ENCODE peak calls at places on chromosome 10, in five cellular contexts. One of them, this sample, is unnamed.

GRCh38 chr10:72009430-72010081 is 45.4 kb downstream of the CHST3 start:
- DNase-seq in NB4: no peak
- DNase-seq in left ventricle myocardium inferior: peak
- DNase-seq in AG04449: peak
- DNase-seq in fibroblast of pulmonary artery: peak
- DNase-seq in this sample: peak

GRCh38 chr10:54368984-54369383 is 432.0 kb downstream of the PCDH15 start:
- DNase-seq in left ventricle myocardium inferior: no peak
- DNase-seq in NB4: no peak
- DNase-seq in AG04449: no peak
- DNase-seq in fibroblast of pulmonary artery: no peak
- DNase-seq in this sample: no peak

GRCh38 chr10:132861116-132861691 is 75.3 kb upstream of the NKX6-2 start:
- DNase-seq in left ventricle myocardium inferior: peak
- DNase-seq in fibroblast of pulmonary artery: no peak
- DNase-seq in NB4: no peak
- DNase-seq in AG04449: no peak
- DNase-seq in this sample: no peak

GRCh38 chr10:22554481-22555182 is 159.7 kb downstream of the PIP4K2A start:
- DNase-seq in NB4: no peak
- DNase-seq in left ventricle myocardium inferior: peak
- DNase-seq in fibroblast of pulmonary artery: peak
- DNase-seq in AG04449: peak
- DNase-seq in this sample: peak

GRCh38 chr10:98748298-98748697 is 301.6 kb upstream of the HPS1 start:
- DNase-seq in left ventricle myocardium inferior: no peak
- DNase-seq in NB4: peak
- DNase-seq in AG04449: no peak
- DNase-seq in fibroblast of pulmonary artery: peak
- DNase-seq in this sample: peak

GRCh38 chr10:87058171-87058570 is 36.5 kb downstream of the GLUD1 start:
- DNase-seq in left ventricle myocardium inferior: no peak
- DNase-seq in AG04449: no peak
- DNase-seq in fibroblast of pulmonary artery: no peak
- DNase-seq in NB4: no peak
- DNase-seq in this sample: no peak

GRCh38 chr10:29955308-29955935 is 104.0 kb downstream of the JCAD start:
- DNase-seq in fibroblast of pulmonary artery: peak
- DNase-seq in left ventricle myocardium inferior: no peak
- DNase-seq in NB4: no peak
- DNase-seq in AG04449: peak
- DNase-seq in this sample: no peak

GRCh38 chr10:122526892-122527291 is 33.7 kb upstream of the DMBT1 start:
- DNase-seq in left ventricle myocardium inferior: no peak
- DNase-seq in AG04449: no peak
- DNase-seq in NB4: no peak
- DNase-seq in fibroblast of pulmonary artery: no peak
- DNase-seq in this sample: no peak

GRCh38 chr10:96692427-96692826 is 27.9 kb downstream of the PIK3AP1 start:
- DNase-seq in AG04449: no peak
- DNase-seq in left ventricle myocardium inferior: no peak
- DNase-seq in fibroblast of pulmonary artery: no peak
- DNase-seq in NB4: no peak
- DNase-seq in this sample: no peak

GRCh38 chr10:130215076-130215917 is 79.1 kb downstream of the GLRX3 start:
- DNase-seq in NB4: no peak
- DNase-seq in left ventricle myocardium inferior: no peak
- DNase-seq in fibroblast of pulmonary artery: no peak
- DNase-seq in AG04449: no peak
- DNase-seq in this sample: no peak

GRCh38 chr10:4226941-4227540 is 442.0 kb upstream of the KLF6 start:
- DNase-seq in left ventricle myocardium inferior: no peak
- DNase-seq in AG04449: no peak
- DNase-seq in fibroblast of pulmonary artery: no peak
- DNase-seq in NB4: no peak
- DNase-seq in this sample: no peak

GRCh38 chr10:132374612-132375011 is 22.4 kb upstream of the PWWP2B start:
- DNase-seq in NB4: peak
- DNase-seq in AG04449: no peak
- DNase-seq in fibroblast of pulmonary artery: no peak
- DNase-seq in left ventricle myocardium inferior: no peak
- DNase-seq in this sample: no peak

GRCh38 chr10:72315611-72316385 is 38.9 kb downstream of the DNAJB12 start:
- DNase-seq in fibroblast of pulmonary artery: peak
- DNase-seq in NB4: peak
- DNase-seq in left ventricle myocardium inferior: no peak
- DNase-seq in AG04449: no peak
- DNase-seq in this sample: no peak

GRCh38 chr10:89118091-89118490 is 89.0 kb downstream of the CH25H start:
- DNase-seq in left ventricle myocardium inferior: no peak
- DNase-seq in NB4: no peak
- DNase-seq in fibroblast of pulmonary artery: peak
- DNase-seq in AG04449: peak
- DNase-seq in this sample: peak

GRCh38 chr10:120823251-120823650 is 27.9 kb upstream of the WDR11 start:
- DNase-seq in AG04449: peak
- DNase-seq in NB4: no peak
- DNase-seq in left ventricle myocardium inferior: no peak
- DNase-seq in fibroblast of pulmonary artery: no peak
- DNase-seq in this sample: no peak

GRCh38 chr10:14602807-14603538 is 171.7 kb downstream of the FAM107B start:
- DNase-seq in fibroblast of pulmonary artery: no peak
- DNase-seq in AG04449: no peak
- DNase-seq in NB4: no peak
- DNase-seq in left ventricle myocardium inferior: no peak
- DNase-seq in this sample: no peak

GRCh38 chr10:1400129-1400865 is 337.0 kb downstream of the ADARB2 start:
- DNase-seq in NB4: no peak
- DNase-seq in fibroblast of pulmonary artery: no peak
- DNase-seq in AG04449: no peak
- DNase-seq in left ventricle myocardium inferior: no peak
- DNase-seq in this sample: no peak

GRCh38 chr10:56823849-56824248 is 462.8 kb upstream of the ZWINT start:
- DNase-seq in left ventricle myocardium inferior: no peak
- DNase-seq in AG04449: no peak
- DNase-seq in NB4: peak
- DNase-seq in fibroblast of pulmonary artery: no peak
- DNase-seq in this sample: no peak

GRCh38 chr10:47311193-47311899 is 10.9 kb upstream of the GDF2 start:
- DNase-seq in fibroblast of pulmonary artery: peak
- DNase-seq in AG04449: no peak
- DNase-seq in left ventricle myocardium inferior: no peak
- DNase-seq in NB4: peak
- DNase-seq in this sample: no peak

GRCh38 chr10:124588736-124589451 is 127.3 kb downstream of the LHPP start:
- DNase-seq in NB4: peak
- DNase-seq in left ventricle myocardium inferior: peak
- DNase-seq in fibroblast of pulmonary artery: peak
- DNase-seq in AG04449: no peak
- DNase-seq in this sample: peak

GRCh38 chr10:6418167-6418566 is 161.9 kb downstream of the PRKCQ start:
- DNase-seq in left ventricle myocardium inferior: no peak
- DNase-seq in NB4: no peak
- DNase-seq in fibroblast of pulmonary artery: no peak
- DNase-seq in AG04449: no peak
- DNase-seq in this sample: no peak

GRCh38 chr10:29908977-29909376 is 150.4 kb downstream of the JCAD start:
- DNase-seq in NB4: no peak
- DNase-seq in AG04449: no peak
- DNase-seq in left ventricle myocardium inferior: no peak
- DNase-seq in fibroblast of pulmonary artery: peak
- DNase-seq in this sample: no peak

GRCh38 chr10:84540022-84540616 is 211.7 kb downstream of the CCSER2 start:
- DNase-seq in AG04449: peak
- DNase-seq in left ventricle myocardium inferior: no peak
- DNase-seq in fibroblast of pulmonary artery: peak
- DNase-seq in NB4: no peak
- DNase-seq in this sample: peak

GRCh38 chr10:86099542-86100334 is 266.9 kb downstream of the GRID1 start:
- DNase-seq in NB4: no peak
- DNase-seq in left ventricle myocardium inferior: no peak
- DNase-seq in AG04449: no peak
- DNase-seq in fibroblast of pulmonary artery: no peak
- DNase-seq in this sample: no peak

GRCh38 chr10:110765513-110766375 is 106.0 kb upstream of the PDCD4 start:
- DNase-seq in NB4: peak
- DNase-seq in fibroblast of pulmonary artery: no peak
- DNase-seq in left ventricle myocardium inferior: no peak
- DNase-seq in AG04449: no peak
- DNase-seq in this sample: no peak

GRCh38 chr10:100810091-100810834 is 64.9 kb downstream of the PAX2 start:
- DNase-seq in left ventricle myocardium inferior: no peak
- DNase-seq in NB4: no peak
- DNase-seq in fibroblast of pulmonary artery: no peak
- DNase-seq in AG04449: no peak
- DNase-seq in this sample: no peak

GRCh38 chr10:89655722-89656121 is 10.7 kb upstream of the PANK1 start:
- DNase-seq in fibroblast of pulmonary artery: no peak
- DNase-seq in NB4: no peak
- DNase-seq in left ventricle myocardium inferior: no peak
- DNase-seq in AG04449: no peak
- DNase-seq in this sample: no peak

GRCh38 chr10:22159180-22159579 is 58.6 kb downstream of the EBLN1 start:
- DNase-seq in left ventricle myocardium inferior: no peak
- DNase-seq in NB4: no peak
- DNase-seq in AG04449: no peak
- DNase-seq in fibroblast of pulmonary artery: no peak
- DNase-seq in this sample: no peak

GRCh38 chr10:53135213-53135896 is 362.8 kb upstream of the MBL2 start:
- DNase-seq in left ventricle myocardium inferior: no peak
- DNase-seq in fibroblast of pulmonary artery: no peak
- DNase-seq in NB4: no peak
- DNase-seq in AG04449: no peak
- DNase-seq in this sample: peak

GRCh38 chr10:79394631-79395030 is 47.4 kb downstream of the PPIF start:
- DNase-seq in NB4: no peak
- DNase-seq in left ventricle myocardium inferior: no peak
- DNase-seq in fibroblast of pulmonary artery: no peak
- DNase-seq in AG04449: no peak
- DNase-seq in this sample: no peak

GRCh38 chr10:119872610-119872859 is at the start of gene MCMBP:
- DNase-seq in fibroblast of pulmonary artery: no peak
- DNase-seq in left ventricle myocardium inferior: no peak
- DNase-seq in AG04449: no peak
- DNase-seq in NB4: no peak
- DNase-seq in this sample: no peak

GRCh38 chr10:28403090-28403489 is 100.2 kb upstream of the MPP7 start:
- DNase-seq in fibroblast of pulmonary artery: no peak
- DNase-seq in NB4: no peak
- DNase-seq in AG04449: no peak
- DNase-seq in left ventricle myocardium inferior: no peak
- DNase-seq in this sample: no peak
- H3K4me3 ChIP-seq in fibroblast of pulmonary artery: no peak
- H3K4me3 ChIP-seq in NB4: no peak
- H3K4me3 ChIP-seq in AG04449: no peak
- H3K4me3 ChIP-seq in left ventricle myocardium inferior: no peak
- H3K4me3 ChIP-seq in this sample: no peak

GRCh38 chr10:74977913-74978847 is 133.3 kb upstream of the SAMD8 start:
- DNase-seq in AG04449: no peak
- DNase-seq in NB4: peak
- DNase-seq in fibroblast of pulmonary artery: no peak
- DNase-seq in left ventricle myocardium inferior: no peak
- DNase-seq in this sample: no peak

GRCh38 chr10:74977072-74977471 is 134.4 kb upstream of the SAMD8 start:
- DNase-seq in NB4: no peak
- DNase-seq in AG04449: no peak
- DNase-seq in fibroblast of pulmonary artery: no peak
- DNase-seq in left ventricle myocardium inferior: no peak
- DNase-seq in this sample: no peak

GRCh38 chr10:74973993-74974392 is 137.5 kb upstream of the SAMD8 start:
- DNase-seq in fibroblast of pulmonary artery: no peak
- DNase-seq in AG04449: no peak
- DNase-seq in NB4: no peak
- DNase-seq in left ventricle myocardium inferior: no peak
- DNase-seq in this sample: no peak

GRCh38 chr10:74975758-74976157 is 135.7 kb upstream of the SAMD8 start:
- DNase-seq in AG04449: no peak
- DNase-seq in fibroblast of pulmonary artery: no peak
- DNase-seq in left ventricle myocardium inferior: no peak
- DNase-seq in NB4: peak
- DNase-seq in this sample: no peak

GRCh38 chr10:74976565-74976964 is 134.9 kb upstream of the SAMD8 start:
- DNase-seq in left ventricle myocardium inferior: no peak
- DNase-seq in AG04449: no peak
- DNase-seq in fibroblast of pulmonary artery: no peak
- DNase-seq in NB4: peak
- DNase-seq in this sample: no peak
- TF ChIP-seq CTCF in left ventricle myocardium inferior: no peak
- TF ChIP-seq CTCF in AG04449: no peak
- TF ChIP-seq CTCF in fibroblast of pulmonary artery: no peak
- TF ChIP-seq CTCF in NB4: no peak
- TF ChIP-seq CTCF in this sample: no peak

DNA sequence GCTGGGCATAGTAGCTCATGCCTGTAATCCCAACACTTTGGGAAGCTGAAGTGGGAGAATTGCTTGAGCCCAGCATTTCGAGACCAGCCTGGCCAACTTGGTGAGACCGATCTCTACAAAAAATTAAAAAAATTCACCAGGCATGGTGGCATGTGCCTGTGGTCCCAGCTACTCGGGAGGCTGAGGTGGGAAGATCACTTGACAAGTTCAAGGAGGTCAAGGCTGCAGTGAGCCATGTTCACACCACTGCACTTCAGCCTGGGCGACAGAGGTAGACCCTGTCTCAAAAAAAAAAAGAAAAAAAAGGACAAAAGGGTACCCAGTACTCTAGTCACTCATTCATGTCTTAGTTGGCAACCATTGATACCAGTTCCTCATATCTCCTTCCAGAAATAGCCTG is 5.3 kb downstream of the ABCC2 start:
- DNase-seq in NB4: no peak
- DNase-seq in fibroblast of pulmonary artery: no peak
- DNase-seq in AG04449: no peak
- DNase-seq in left ventricle myocardium inferior: no peak
- DNase-seq in this sample: no peak
- H3K4me3 ChIP-seq in NB4: no peak
- H3K4me3 ChIP-seq in fibroblast of pulmonary artery: no peak
- H3K4me3 ChIP-seq in AG04449: no peak
- H3K4me3 ChIP-seq in left ventricle myocardium inferior: no peak
- H3K4me3 ChIP-seq in this sample: no peak

DNA sequence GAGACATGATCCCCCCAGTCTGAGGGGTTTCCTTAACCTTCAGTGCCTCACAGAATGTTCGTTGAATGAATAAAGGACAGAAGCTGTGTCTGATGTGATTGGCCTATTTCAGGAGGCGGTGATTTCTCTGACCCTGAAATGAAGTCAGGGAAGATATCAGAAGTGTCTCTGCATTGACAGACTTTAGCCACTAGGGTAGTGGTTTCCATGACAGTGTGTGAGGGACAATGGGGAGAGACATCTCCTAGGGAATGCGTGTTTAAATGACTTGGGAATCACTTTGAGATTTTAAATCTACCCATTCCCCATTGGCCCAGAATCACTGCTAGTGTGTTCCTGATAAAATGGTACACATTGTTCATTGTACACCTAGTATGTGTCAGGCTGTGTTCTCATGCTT is 132.0 kb downstream of the CFAP58 start:
- DNase-seq in left ventricle myocardium inferior: no peak
- DNase-seq in NB4: no peak
- DNase-seq in AG04449: no peak
- DNase-seq in fibroblast of pulmonary artery: no peak
- DNase-seq in this sample: no peak
- TF ChIP-seq CTCF in left ventricle myocardium inferior: no peak
- TF ChIP-seq CTCF in NB4: peak
- TF ChIP-seq CTCF in AG04449: no peak
- TF ChIP-seq CTCF in fibroblast of pulmonary artery: no peak
- TF ChIP-seq CTCF in this sample: no peak

This sample was measured in kidney epithelial cell.